ENCODE peak calls at places on chromosomes 16 and 17, in four cellular contexts. X is bronchial epithelial cell, K is neural progenitor cell, U is astrocyte of the spinal cord. N is an unnamed sample.

GRCh38 chr17:14201087-14201486 is 35.6 kb downstream of the CDRT15 start:
- DNase-seq in X (no peak), K (no peak), U (no peak), N (no peak)

GRCh38 chr16:58028541-58029070 is 3.1 kb downstream of the MMP15 start:
- DNase-seq in X (no peak), K (no peak), U (no peak), N (no peak)

GRCh38 chr16:85309656-85310587 is 197.7 kb upstream of the CIBAR2 start:
- DNase-seq in X (no peak), K (peak; percentile 74), U (no peak), N (peak; percentile 90)

GRCh38 chr17:62907961-62908360 is 58.1 kb upstream of the TANC2 start:
- DNase-seq in X (no peak), K (no peak), U (no peak), N (no peak)

GRCh38 chr17:79951361-79952264 is 84.1 kb downstream of the TBC1D16 start:
- DNase-seq in X (no peak), K (peak; percentile 72), U (peak; percentile 94), N (peak; percentile 20)

GRCh38 chr17:3030096-3030495 is 33.3 kb downstream of the OR1D5 start:
- DNase-seq in X (peak; percentile 81), K (no peak), U (peak; percentile 83), N (no peak)

GRCh38 chr17:79769596-79770520 is 8.1 kb upstream of the CBX2 start:
- DNase-seq in X (no peak), K (no peak), U (no peak), N (no peak)

GRCh38 chr17:74957935-74958549 is 14.5 kb downstream of the HID1 start:
- DNase-seq in X (peak; percentile 22), K (peak; percentile 79), U (peak; percentile 45), N (peak; percentile 69)

GRCh38 chr17:75183999-75184884 is 1.5 kb upstream of the SUMO2 start:
- DNase-seq in X (no peak), K (no peak), U (no peak), N (no peak)

GRCh38 chr17:29390856-29391631 is 881 bp downstream of the TAOK1 start:
- DNase-seq in X (peak; percentile 28), K (peak; percentile 72), U (peak; percentile 35), N (peak; percentile 80)

GRCh38 chr17:8629371-8630226 is 926 bp downstream of the MYH10 start:
- DNase-seq in X (peak; percentile 12), K (peak; percentile 67), U (peak; percentile 18), N (peak; percentile 21)

GRCh38 chr16:88319116-88319965 is 63.4 kb upstream of the ZNF469 start:
- DNase-seq in X (no peak), K (no peak), U (no peak), N (no peak)

GRCh38 chr16:11560701-11561439 is 25.8 kb downstream of the LITAF start:
- DNase-seq in X (peak; percentile 91), K (peak; percentile 31), U (peak; percentile 9), N (no peak)

GRCh38 chr16:16996830-16997229 is 473.9 kb downstream of the XYLT1 start:
- DNase-seq in X (no peak), K (peak; percentile 16), U (no peak), N (no peak)

GRCh38 chr16:24045641-24046040 is 209.9 kb downstream of the PRKCB start:
- DNase-seq in X (no peak), K (peak; percentile 83), U (no peak), N (no peak)
- TF ChIP-seq CTCF in X (peak; percentile 26), K (peak; percentile 82), U (no peak), N (no peak)

GRCh38 chr17:38353668-38354067 is 2.0 kb downstream of the SOCS7 start:
- DNase-seq in X (no peak), K (no peak), U (no peak), N (no peak)
- H3K4me3 ChIP-seq in X (no peak overlapping the region), K (peak overlapping the region; percentile 88), U (no peak overlapping the region), N (peak overlapping the region; percentile 65)

GRCh38 chr16:67393790-67394270 is 532 bp upstream of the TPPP3 start:
- DNase-seq in X (no peak), K (no peak), U (no peak), N (no peak)

GRCh38 chr16:67391424-67392300 is 1.6 kb downstream of the TPPP3 start:
- DNase-seq in X (no peak), K (no peak), U (no peak), N (peak; percentile 31)

GRCh38 chr16:67392301-67393059 is 818 bp downstream of the TPPP3 start:
- DNase-seq in X (no peak), K (no peak), U (no peak), N (no peak)

GRCh38 chr16:67394271-67395104 is 1.2 kb upstream of the TPPP3 start:
- DNase-seq in X (no peak), K (peak; percentile 72), U (no peak), N (peak; percentile 83)

GRCh38 chr16:67393111-67393789 is at the start of gene TPPP3:
- DNase-seq in X (peak; percentile 37), K (peak; percentile 87), U (peak; percentile 84), N (no peak)
- TF ChIP-seq CTCF in X (peak; percentile 72), K (peak; percentile 66), U (peak; percentile 73), N (no peak)

DNA sequence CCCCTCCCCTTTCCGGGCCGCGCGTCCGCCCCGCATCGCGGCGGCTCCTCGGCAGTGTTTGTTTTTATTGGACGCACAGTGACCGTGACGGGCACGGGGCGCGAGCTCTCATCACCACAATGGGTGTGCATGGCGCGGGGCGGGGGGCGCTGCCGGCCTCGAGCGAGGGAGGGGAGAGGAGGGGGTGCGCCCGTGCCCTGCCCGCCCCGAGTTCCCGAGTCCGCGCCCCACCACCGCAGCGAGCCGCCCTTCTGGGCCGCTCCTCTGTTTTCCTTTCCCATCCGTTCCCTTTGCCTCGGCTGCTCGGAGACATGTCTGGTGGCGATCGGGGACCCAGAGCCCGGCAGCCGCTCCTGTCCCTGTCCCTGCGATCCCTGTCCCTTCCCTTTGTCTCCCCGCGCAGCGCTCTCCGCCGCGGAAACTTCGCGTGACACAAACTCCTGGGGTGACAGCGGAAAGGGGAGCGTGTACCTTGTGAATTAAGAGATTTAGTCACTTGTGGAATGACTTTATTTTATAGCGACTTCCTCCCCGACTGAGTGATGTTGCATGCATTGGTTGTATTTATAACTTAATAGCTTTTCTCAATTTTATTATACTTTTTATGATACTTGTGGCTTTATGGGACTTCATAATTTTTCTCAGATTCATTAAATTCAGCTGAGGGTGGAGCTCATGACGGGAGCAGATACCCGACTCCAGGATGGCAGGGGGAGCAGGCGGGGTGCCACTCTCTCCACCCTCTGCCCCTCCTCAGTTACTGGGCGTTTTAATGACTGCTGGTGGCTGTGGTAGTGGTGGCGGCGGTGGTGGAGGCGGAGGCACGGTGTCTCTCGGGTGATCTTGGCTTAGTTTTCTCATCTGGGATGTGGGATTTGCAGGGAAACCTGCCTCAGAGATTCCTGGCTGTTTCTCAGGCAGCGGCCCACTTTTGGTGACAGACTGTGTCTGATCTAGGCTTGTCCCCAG is 40.8 kb downstream of the MRM1 start:
- DNase-seq in X (no peak), K (peak; percentile 70), U (no peak), N (no peak)
- H3K4me3 ChIP-seq in X (peak overlapping the region; percentile 4), K (peak overlapping the region; percentile 59), U (peak overlapping the region; percentile 2), N (no peak overlapping the region)

DNA sequence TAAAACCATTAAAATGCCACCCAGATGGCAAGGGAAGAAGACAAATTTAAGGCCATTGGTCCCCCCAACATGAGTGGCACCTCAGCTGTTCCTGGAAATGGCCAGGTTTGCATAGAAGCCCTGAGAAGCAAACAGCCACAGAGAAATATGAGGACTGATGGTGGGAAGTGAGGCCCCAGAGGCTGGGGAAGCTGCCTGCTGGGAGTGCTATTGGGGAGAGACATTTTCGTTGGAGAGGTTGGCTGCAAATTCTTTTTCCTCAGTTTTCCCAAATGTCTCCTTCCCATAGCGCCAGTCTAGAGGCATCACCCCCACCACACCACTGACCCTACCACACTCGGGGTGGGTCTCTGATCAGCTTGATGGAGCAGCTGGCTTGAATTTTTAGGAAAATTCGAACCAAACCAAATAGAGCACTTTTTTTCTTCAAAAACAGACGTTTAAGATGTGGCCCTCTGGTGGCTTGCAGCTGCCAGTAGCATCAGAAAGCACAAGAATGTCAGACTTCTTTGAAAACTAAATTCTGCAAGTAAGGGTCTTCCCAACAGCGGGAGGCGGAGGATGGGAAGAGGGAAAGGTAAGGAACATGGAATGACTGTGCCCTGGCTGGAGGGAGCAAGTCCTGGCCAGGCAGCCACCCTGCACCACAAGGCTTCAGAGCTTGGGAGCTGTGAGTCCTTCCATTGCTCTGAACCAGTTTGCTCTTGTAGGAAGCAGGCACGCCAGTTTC is 13.2 kb upstream of the SLC12A3 start:
- DNase-seq in X (no peak), K (peak; percentile 55), U (peak; percentile 55), N (peak; percentile 43)
- TF ChIP-seq CTCF in X (peak; percentile 14), K (peak; percentile 66), U (peak; percentile 74), N (peak; percentile 59)

GRCh38 chr17:48456584-48456983 is 26.6 kb upstream of the SKAP1 start:
- DNase-seq in X (peak; percentile 82), K (peak; percentile 48), U (no peak), N (no peak)
- H3K4me3 ChIP-seq in X (no peak overlapping the region), K (peak overlapping the region; percentile 32), U (no peak overlapping the region), N (no peak overlapping the region)

GRCh38 chr17:55304171-55304859 is 39.6 kb downstream of the HLF start:
- DNase-seq in X (no peak), K (no peak), U (no peak), N (no peak)

GRCh38 chr17:55303008-55303493 is 38.3 kb downstream of the HLF start:
- DNase-seq in X (no peak), K (no peak), U (no peak), N (no peak)

GRCh38 chr17:55305321-55306087 is 40.7 kb downstream of the HLF start:
- DNase-seq in X (no peak), K (no peak), U (no peak), N (no peak)

GRCh38 chr17:55302407-55302787 is 37.6 kb downstream of the HLF start:
- DNase-seq in X (no peak), K (no peak), U (no peak), N (no peak)

GRCh38 chr17:55303701-55304145 is 39.0 kb downstream of the HLF start:
- DNase-seq in X (peak; percentile 38), K (no peak), U (no peak), N (no peak)
- TF ChIP-seq CTCF in X (no peak), K (no peak), U (no peak), N (no peak)

DNA sequence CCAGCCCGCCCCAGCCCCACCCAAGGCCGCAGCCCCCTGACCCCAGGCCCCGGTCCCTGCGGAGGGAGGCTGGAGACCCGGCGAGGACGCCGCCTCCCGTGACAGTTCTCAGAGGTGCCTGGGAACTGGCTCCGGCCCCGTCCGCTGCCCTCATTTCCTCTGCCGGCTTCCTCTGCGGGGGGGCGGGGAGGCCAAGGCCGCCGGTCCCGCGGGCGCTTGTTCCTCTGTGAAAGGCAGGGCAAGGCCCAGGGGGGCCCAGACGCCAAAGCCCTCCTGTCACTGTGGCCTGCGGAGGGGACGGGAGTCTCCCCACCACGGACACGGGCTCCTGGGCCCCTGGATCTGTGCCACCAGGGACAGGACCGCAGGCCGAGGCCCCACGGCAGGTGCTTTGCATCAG is 5.0 kb upstream of the PVALEF start:
- DNase-seq in X (no peak), K (no peak), U (no peak), N (peak; percentile 39)
- H3K4me3 ChIP-seq in X (no peak overlapping the region), K (no peak overlapping the region), U (no peak overlapping the region), N (no peak overlapping the region)

N was measured in NB4.